ENCODE peak calls at places on chromosomes 16 and 17, in ten cellular contexts. One of them, this sample, is unnamed.

GRCh38 chr16:2471016-2471652 is at the start of gene NTN3:
- DNase-seq in fibroblast of lung: no peak
- DNase-seq in Karpas-422: peak
- DNase-seq in IMR-90: no peak
- DNase-seq in neuronal stem cell: peak
- DNase-seq in neural progenitor cell: peak
- DNase-seq in trophoblast cell: no peak
- DNase-seq in mesendoderm: peak
- DNase-seq in NT2/D1: peak
- DNase-seq in H1: no peak
- DNase-seq in this sample: no peak

GRCh38 chr16:24539295-24539849 is at the start of gene RBBP6:
- DNase-seq in IMR-90: peak
- DNase-seq in NT2/D1: peak
- DNase-seq in trophoblast cell: peak
- DNase-seq in neuronal stem cell: peak
- DNase-seq in mesendoderm: peak
- DNase-seq in Karpas-422: peak
- DNase-seq in H1: peak
- DNase-seq in neural progenitor cell: peak
- DNase-seq in fibroblast of lung: peak
- DNase-seq in this sample: peak

GRCh38 chr17:31487648-31488263 is 96.3 kb downstream of the RAB11FIP4 start:
- DNase-seq in neural progenitor cell: peak
- DNase-seq in neuronal stem cell: peak
- DNase-seq in trophoblast cell: peak
- DNase-seq in fibroblast of lung: peak
- DNase-seq in mesendoderm: peak
- DNase-seq in IMR-90: peak
- DNase-seq in NT2/D1: peak
- DNase-seq in Karpas-422: peak
- DNase-seq in H1: peak
- DNase-seq in this sample: peak

GRCh38 chr16:82078125-82078524 is 43.1 kb downstream of the HSD17B2 start:
- DNase-seq in mesendoderm: no peak
- DNase-seq in neural progenitor cell: no peak
- DNase-seq in Karpas-422: no peak
- DNase-seq in neuronal stem cell: no peak
- DNase-seq in IMR-90: no peak
- DNase-seq in NT2/D1: no peak
- DNase-seq in fibroblast of lung: no peak
- DNase-seq in trophoblast cell: no peak
- DNase-seq in H1: no peak
- DNase-seq in this sample: no peak

GRCh38 chr17:27811961-27812360 is 11.6 kb upstream of the NOS2 start:
- DNase-seq in mesendoderm: no peak
- DNase-seq in neural progenitor cell: no peak
- DNase-seq in trophoblast cell: no peak
- DNase-seq in neuronal stem cell: no peak
- DNase-seq in fibroblast of lung: no peak
- DNase-seq in H1: no peak
- DNase-seq in IMR-90: no peak
- DNase-seq in NT2/D1: no peak
- DNase-seq in Karpas-422: no peak
- DNase-seq in this sample: no peak

GRCh38 chr16:72858611-72859493 is 189.1 kb downstream of the ZFHX3 start:
- DNase-seq in NT2/D1: no peak
- DNase-seq in IMR-90: peak
- DNase-seq in fibroblast of lung: peak
- DNase-seq in Karpas-422: no peak
- DNase-seq in trophoblast cell: peak
- DNase-seq in mesendoderm: no peak
- DNase-seq in neuronal stem cell: no peak
- DNase-seq in H1: no peak
- DNase-seq in neural progenitor cell: no peak
- DNase-seq in this sample: no peak

GRCh38 chr17:83084621-83085056 is 5.2 kb downstream of the METRNL start:
- DNase-seq in NT2/D1: no peak
- DNase-seq in fibroblast of lung: no peak
- DNase-seq in H1: no peak
- DNase-seq in trophoblast cell: no peak
- DNase-seq in IMR-90: no peak
- DNase-seq in neuronal stem cell: no peak
- DNase-seq in mesendoderm: no peak
- DNase-seq in neural progenitor cell: no peak
- DNase-seq in Karpas-422: no peak
- DNase-seq in this sample: no peak

GRCh38 chr16:56247808-56248207 is 56.5 kb downstream of the GNAO1 start:
- DNase-seq in fibroblast of lung: no peak
- DNase-seq in IMR-90: no peak
- DNase-seq in neural progenitor cell: no peak
- DNase-seq in Karpas-422: no peak
- DNase-seq in trophoblast cell: no peak
- DNase-seq in H1: no peak
- DNase-seq in NT2/D1: no peak
- DNase-seq in neuronal stem cell: no peak
- DNase-seq in mesendoderm: no peak
- DNase-seq in this sample: no peak

GRCh38 chr17:68821860-68822693 is 133.1 kb downstream of the ABCA8 start:
- DNase-seq in mesendoderm: no peak
- DNase-seq in NT2/D1: no peak
- DNase-seq in IMR-90: peak
- DNase-seq in H1: no peak
- DNase-seq in neural progenitor cell: no peak
- DNase-seq in trophoblast cell: no peak
- DNase-seq in Karpas-422: no peak
- DNase-seq in neuronal stem cell: no peak
- DNase-seq in fibroblast of lung: peak
- DNase-seq in this sample: peak

GRCh38 chr16:85220125-85220839 is 108.0 kb upstream of the CIBAR2 start:
- DNase-seq in fibroblast of lung: peak
- DNase-seq in Karpas-422: no peak
- DNase-seq in NT2/D1: no peak
- DNase-seq in IMR-90: peak
- DNase-seq in neuronal stem cell: no peak
- DNase-seq in H1: no peak
- DNase-seq in mesendoderm: no peak
- DNase-seq in trophoblast cell: no peak
- DNase-seq in neural progenitor cell: no peak
- DNase-seq in this sample: no peak

GRCh38 chr17:17889922-17890321 is 53.1 kb upstream of the SREBF1 start:
- DNase-seq in H1: no peak
- DNase-seq in trophoblast cell: no peak
- DNase-seq in Karpas-422: peak
- DNase-seq in mesendoderm: no peak
- DNase-seq in neural progenitor cell: no peak
- DNase-seq in NT2/D1: no peak
- DNase-seq in IMR-90: no peak
- DNase-seq in fibroblast of lung: no peak
- DNase-seq in neuronal stem cell: no peak
- DNase-seq in this sample: no peak

GRCh38 chr16:75754126-75754525 is 27.8 kb upstream of the CPHXL start:
- DNase-seq in trophoblast cell: no peak
- DNase-seq in neuronal stem cell: no peak
- DNase-seq in H1: no peak
- DNase-seq in mesendoderm: no peak
- DNase-seq in neural progenitor cell: no peak
- DNase-seq in fibroblast of lung: no peak
- DNase-seq in IMR-90: peak
- DNase-seq in Karpas-422: no peak
- DNase-seq in NT2/D1: no peak
- DNase-seq in this sample: no peak

GRCh38 chr16:65600046-65600445 is 478.2 kb upstream of the CDH11 start:
- DNase-seq in neuronal stem cell: peak
- DNase-seq in Karpas-422: no peak
- DNase-seq in fibroblast of lung: no peak
- DNase-seq in NT2/D1: no peak
- DNase-seq in mesendoderm: no peak
- DNase-seq in H1: no peak
- DNase-seq in trophoblast cell: no peak
- DNase-seq in neural progenitor cell: peak
- DNase-seq in IMR-90: no peak
- DNase-seq in this sample: no peak

GRCh38 chr17:27569257-27569722 is 61.7 kb upstream of the LGALS9 start:
- DNase-seq in IMR-90: peak
- DNase-seq in H1: peak
- DNase-seq in neuronal stem cell: peak
- DNase-seq in mesendoderm: peak
- DNase-seq in Karpas-422: peak
- DNase-seq in trophoblast cell: peak
- DNase-seq in NT2/D1: peak
- DNase-seq in neural progenitor cell: peak
- DNase-seq in fibroblast of lung: no peak
- DNase-seq in this sample: no peak

GRCh38 chr17:42183741-42184711 is 1.2 kb downstream of the HCRT start:
- DNase-seq in neural progenitor cell: peak
- DNase-seq in NT2/D1: peak
- DNase-seq in IMR-90: peak
- DNase-seq in fibroblast of lung: peak
- DNase-seq in H1: no peak
- DNase-seq in neuronal stem cell: peak
- DNase-seq in trophoblast cell: peak
- DNase-seq in mesendoderm: peak
- DNase-seq in Karpas-422: peak
- DNase-seq in this sample: no peak

GRCh38 chr17:35171834-35172233 is 22.4 kb downstream of the SLC35G3 start:
- DNase-seq in mesendoderm: no peak
- DNase-seq in neuronal stem cell: no peak
- DNase-seq in Karpas-422: no peak
- DNase-seq in H1: no peak
- DNase-seq in fibroblast of lung: no peak
- DNase-seq in IMR-90: peak
- DNase-seq in trophoblast cell: no peak
- DNase-seq in neural progenitor cell: no peak
- DNase-seq in NT2/D1: no peak
- DNase-seq in this sample: no peak

DNA sequence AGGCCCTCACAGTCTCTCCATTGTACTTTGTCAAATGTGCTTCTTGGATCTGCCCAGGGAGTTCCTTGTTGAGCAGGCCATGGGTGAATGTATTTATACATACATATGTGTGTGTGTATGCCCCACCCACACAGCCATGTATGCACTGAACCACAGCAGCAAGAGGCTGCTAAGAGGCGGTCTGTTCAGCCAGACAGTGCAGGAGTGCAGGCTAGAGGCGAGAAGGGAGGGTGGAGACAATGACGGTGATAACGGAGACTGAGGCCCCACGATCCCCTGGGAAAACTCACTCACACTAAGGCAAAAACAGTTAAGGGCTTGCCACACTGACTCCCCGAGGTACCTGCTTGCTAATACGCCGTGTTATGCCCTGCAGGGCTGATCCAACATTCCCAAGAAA is 151.0 kb upstream of the CDC42EP4 start:
- DNase-seq in H1: no peak
- DNase-seq in Karpas-422: no peak
- DNase-seq in neural progenitor cell: no peak
- DNase-seq in mesendoderm: no peak
- DNase-seq in neuronal stem cell: no peak
- DNase-seq in fibroblast of lung: no peak
- DNase-seq in trophoblast cell: no peak
- DNase-seq in IMR-90: no peak
- DNase-seq in NT2/D1: no peak
- DNase-seq in this sample: no peak
- H3K9ac ChIP-seq in H1: no peak
- H3K9ac ChIP-seq in Karpas-422: no peak
- H3K9ac ChIP-seq in neural progenitor cell: no peak
- H3K9ac ChIP-seq in mesendoderm: no peak
- H3K9ac ChIP-seq in neuronal stem cell: no peak
- H3K9ac ChIP-seq in fibroblast of lung: no peak
- H3K9ac ChIP-seq in trophoblast cell: no peak
- H3K9ac ChIP-seq in IMR-90: no peak
- H3K9ac ChIP-seq in NT2/D1: no peak
- H3K9ac ChIP-seq in this sample: no peak

GRCh38 chr16:89510526-89510925 is 2.3 kb downstream of the SPG7 start:
- DNase-seq in NT2/D1: no peak
- DNase-seq in trophoblast cell: no peak
- DNase-seq in Karpas-422: no peak
- DNase-seq in IMR-90: no peak
- DNase-seq in neuronal stem cell: no peak
- DNase-seq in H1: no peak
- DNase-seq in mesendoderm: no peak
- DNase-seq in neural progenitor cell: no peak
- DNase-seq in fibroblast of lung: no peak
- DNase-seq in this sample: no peak
- H3K9ac ChIP-seq in NT2/D1: no peak
- H3K9ac ChIP-seq in trophoblast cell: peak
- H3K9ac ChIP-seq in Karpas-422: no peak
- H3K9ac ChIP-seq in IMR-90: no peak
- H3K9ac ChIP-seq in neuronal stem cell: no peak
- H3K9ac ChIP-seq in H1: no peak
- H3K9ac ChIP-seq in mesendoderm: no peak
- H3K9ac ChIP-seq in neural progenitor cell: no peak
- H3K9ac ChIP-seq in fibroblast of lung: no peak
- H3K9ac ChIP-seq in this sample: no peak

DNA sequence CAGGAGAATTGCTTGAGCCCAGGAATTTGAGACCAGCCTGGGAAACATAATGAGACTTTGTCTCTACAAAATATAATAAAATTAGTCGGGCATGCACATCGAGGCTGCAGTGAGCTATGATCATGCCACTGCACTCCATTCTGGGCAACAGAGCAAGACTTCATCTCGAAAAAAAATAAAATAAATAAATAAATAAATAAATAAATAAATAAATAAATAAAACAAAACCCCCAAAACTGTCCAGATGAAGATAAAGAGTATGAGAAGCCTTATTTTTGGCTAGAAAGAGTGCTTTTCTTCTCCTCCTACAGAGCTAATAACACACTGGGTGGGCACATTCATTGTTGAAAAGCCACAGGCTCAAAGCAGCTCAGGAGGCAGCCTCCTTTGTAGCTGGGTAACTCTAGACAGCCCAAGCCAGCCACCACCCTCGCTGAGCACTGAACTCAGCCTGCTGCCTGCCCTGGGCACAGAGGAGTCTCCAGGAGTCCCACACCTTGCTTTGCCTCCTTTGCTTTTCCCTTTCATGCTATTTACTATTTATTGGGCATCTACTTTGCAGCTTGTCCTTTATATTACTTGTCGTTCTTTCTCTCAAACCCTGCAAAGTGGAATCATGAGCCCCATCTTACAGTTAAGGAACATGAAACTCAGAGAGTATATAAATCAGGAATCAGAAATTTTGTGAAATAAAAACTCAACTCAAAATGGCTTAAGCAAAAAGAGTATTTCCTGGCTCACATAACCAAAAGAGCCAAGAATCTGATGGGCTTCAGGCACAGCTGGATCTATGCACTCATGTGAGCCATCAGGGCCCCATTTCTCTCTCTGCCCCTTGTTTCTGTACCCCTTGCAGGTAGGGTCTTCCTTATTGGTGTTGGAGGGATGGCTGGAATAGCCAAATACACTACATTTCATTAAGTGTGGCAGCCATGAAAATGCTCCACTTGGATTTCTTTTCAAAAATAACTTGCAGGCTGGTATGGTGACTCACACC is 18.1 kb upstream of the C16orf87 start:
- DNase-seq in trophoblast cell: no peak
- DNase-seq in fibroblast of lung: no peak
- DNase-seq in neural progenitor cell: peak
- DNase-seq in NT2/D1: no peak
- DNase-seq in neuronal stem cell: peak
- DNase-seq in H1: no peak
- DNase-seq in mesendoderm: no peak
- DNase-seq in Karpas-422: no peak
- DNase-seq in IMR-90: no peak
- DNase-seq in this sample: no peak
- H3K9ac ChIP-seq in trophoblast cell: no peak
- H3K9ac ChIP-seq in fibroblast of lung: no peak
- H3K9ac ChIP-seq in neural progenitor cell: no peak
- H3K9ac ChIP-seq in NT2/D1: no peak
- H3K9ac ChIP-seq in neuronal stem cell: no peak
- H3K9ac ChIP-seq in H1: no peak
- H3K9ac ChIP-seq in mesendoderm: no peak
- H3K9ac ChIP-seq in Karpas-422: no peak
- H3K9ac ChIP-seq in IMR-90: no peak
- H3K9ac ChIP-seq in this sample: no peak

GRCh38 chr17:80978499-80979497 is 12.8 kb upstream of the CHMP6 start:
- DNase-seq in trophoblast cell: no peak
- DNase-seq in NT2/D1: no peak
- DNase-seq in IMR-90: peak
- DNase-seq in neuronal stem cell: no peak
- DNase-seq in Karpas-422: no peak
- DNase-seq in fibroblast of lung: no peak
- DNase-seq in mesendoderm: no peak
- DNase-seq in neural progenitor cell: no peak
- DNase-seq in H1: no peak
- DNase-seq in this sample: no peak
- H3K9ac ChIP-seq in trophoblast cell: no peak
- H3K9ac ChIP-seq in NT2/D1: no peak
- H3K9ac ChIP-seq in IMR-90: no peak
- H3K9ac ChIP-seq in neuronal stem cell: no peak
- H3K9ac ChIP-seq in Karpas-422: no peak
- H3K9ac ChIP-seq in fibroblast of lung: no peak
- H3K9ac ChIP-seq in mesendoderm: no peak
- H3K9ac ChIP-seq in neural progenitor cell: no peak
- H3K9ac ChIP-seq in H1: no peak
- H3K9ac ChIP-seq in this sample: no peak